ENCODE peak calls at places on chromosomes 13 and 19, in four cellular contexts. B, Z, Q and S are unnamed samples.

GRCh38 chr13:20073775-20074174 is 87.1 kb downstream of the GJA3 start:
- DNase-seq in B (no peak), Z (peak; percentile 19), Q (no peak), S (no peak)

GRCh38 chr13:88601949-88602348 is 930.8 kb downstream of the SLITRK5 start:
- DNase-seq in B (no peak), Z (no peak), Q (no peak), S (no peak)

GRCh38 chr19:15048128-15048527 is 1.2 kb upstream of the CASP14 start:
- DNase-seq in B (no peak), Z (no peak), Q (no peak), S (no peak)

GRCh38 chr19:53101518-53101917 is 1.7 kb downstream of the ZNF160 start:
- DNase-seq in B (no peak), Z (no peak), Q (no peak), S (peak; percentile 34)

GRCh38 chr19:42038675-42039074 is 31.3 kb downstream of the GRIK5 start:
- DNase-seq in B (no peak), Z (no peak), Q (no peak), S (no peak)

GRCh38 chr19:22530042-22530441 is 104.1 kb upstream of the ZNF492 start:
- DNase-seq in B (no peak), Z (no peak), Q (no peak), S (no peak)

GRCh38 chr19:41328157-41328817 is 18.3 kb downstream of the CCDC97 start:
- DNase-seq in B (no peak), Z (no peak), Q (no peak), S (no peak)

GRCh38 chr19:15260939-15261338 is 28.7 kb upstream of the EPHX3 start:
- DNase-seq in B (no peak), Z (no peak), Q (no peak), S (peak; percentile 65)

GRCh38 chr19:30102239-30102638 is 160.2 kb downstream of the URI1 start:
- DNase-seq in B (no peak), Z (no peak), Q (no peak), S (no peak)

GRCh38 chr13:74218291-74218690 is 84.1 kb upstream of the KLF12 start:
- DNase-seq in B (no peak), Z (no peak), Q (no peak), S (no peak)

GRCh38 chr19:56125806-56126590 is 4.9 kb upstream of the ZNF787 start:
- DNase-seq in B (no peak), Z (no peak), Q (no peak), S (no peak)

GRCh38 chr19:34482380-34483250 is 1.1 kb downstream of the WTIP start:
- DNase-seq in B (peak; percentile 72), Z (no peak), Q (no peak), S (peak; percentile 70)

GRCh38 chr19:28577666-28578065 is 635.3 kb downstream of the UQCRFS1 start:
- DNase-seq in B (no peak), Z (no peak), Q (no peak), S (no peak)

GRCh38 chr13:21025539-21025938 is 35.8 kb downstream of the LATS2 start:
- DNase-seq in B (no peak), Z (no peak), Q (no peak), S (no peak)

GRCh38 chr13:52744842-52745241 is 5.2 kb upstream of the CNMD start:
- DNase-seq in B (no peak), Z (no peak), Q (no peak), S (no peak)

GRCh38 chr19:46351241-46352041 is 4.6 kb downstream of the PPP5C start:
- DNase-seq in B (no peak), Z (no peak), Q (no peak), S (no peak)

GRCh38 chr19:55441692-55442321 is 1.3 kb downstream of the SHISA7 start:
- DNase-seq in B (peak; percentile 92), Z (no peak), Q (no peak), S (no peak)

GRCh38 chr13:51935326-51936171 is 73.8 kb downstream of the CCDC70 start:
- DNase-seq in B (peak; percentile 74), Z (no peak), Q (no peak), S (peak; percentile 49)

GRCh38 chr13:109408596-109409382 is 377.6 kb downstream of the IRS2 start:
- DNase-seq in B (no peak), Z (no peak), Q (no peak), S (no peak)

GRCh38 chr13:42110410-42111155 is 62.1 kb downstream of the DGKH start:
- DNase-seq in B (no peak), Z (peak; percentile 68), Q (peak; percentile 54), S (peak; percentile 55)

GRCh38 chr19:2035590-2035991 is 15.5 kb downstream of the MKNK2 start:
- DNase-seq in B (peak; percentile 61), Z (no peak), Q (no peak), S (no peak)

GRCh38 chr19:13866463-13867046 is 10.4 kb upstream of the NANOS3 start:
- DNase-seq in B (no peak), Z (no peak), Q (no peak), S (no peak)

GRCh38 chr19:16026131-16026530 is 50.2 kb upstream of the TPM4 start:
- DNase-seq in B (no peak), Z (no peak), Q (no peak), S (peak; percentile 7)

GRCh38 chr19:1663854-1664253 is 11.4 kb upstream of the TCF3 start:
- DNase-seq in B (no peak), Z (no peak), Q (no peak), S (no peak)

GRCh38 chr19:27929399-27929798 is 1283.6 kb downstream of the UQCRFS1 start:
- DNase-seq in B (no peak), Z (no peak), Q (no peak), S (no peak)

GRCh38 chr13:92196566-92197256 is 798.3 kb downstream of the GPC5 start:
- DNase-seq in B (no peak), Z (no peak), Q (no peak), S (peak; percentile 35)

GRCh38 chr13:102402292-102402691 is 444 bp upstream of the FGF14 start:
- DNase-seq in B (peak; percentile 62), Z (no peak), Q (no peak), S (peak; percentile 88)

GRCh38 chr13:25300861-25301346 is 521 bp upstream of the NUP58 start:
- DNase-seq in B (no peak), Z (no peak), Q (no peak), S (peak; percentile 66)
- TF ChIP-seq TCF12 in B (no peak), Z (no peak), Q (no peak), S (no peak)

GRCh38 chr19:7679017-7679720 is 1.5 kb upstream of the TRAPPC5 start:
- DNase-seq in B (no peak), Z (no peak), Q (peak; percentile 36), S (peak; percentile 57)
- TF ChIP-seq TCF12 in B (no peak), Z (no peak), Q (no peak), S (no peak)

DNA sequence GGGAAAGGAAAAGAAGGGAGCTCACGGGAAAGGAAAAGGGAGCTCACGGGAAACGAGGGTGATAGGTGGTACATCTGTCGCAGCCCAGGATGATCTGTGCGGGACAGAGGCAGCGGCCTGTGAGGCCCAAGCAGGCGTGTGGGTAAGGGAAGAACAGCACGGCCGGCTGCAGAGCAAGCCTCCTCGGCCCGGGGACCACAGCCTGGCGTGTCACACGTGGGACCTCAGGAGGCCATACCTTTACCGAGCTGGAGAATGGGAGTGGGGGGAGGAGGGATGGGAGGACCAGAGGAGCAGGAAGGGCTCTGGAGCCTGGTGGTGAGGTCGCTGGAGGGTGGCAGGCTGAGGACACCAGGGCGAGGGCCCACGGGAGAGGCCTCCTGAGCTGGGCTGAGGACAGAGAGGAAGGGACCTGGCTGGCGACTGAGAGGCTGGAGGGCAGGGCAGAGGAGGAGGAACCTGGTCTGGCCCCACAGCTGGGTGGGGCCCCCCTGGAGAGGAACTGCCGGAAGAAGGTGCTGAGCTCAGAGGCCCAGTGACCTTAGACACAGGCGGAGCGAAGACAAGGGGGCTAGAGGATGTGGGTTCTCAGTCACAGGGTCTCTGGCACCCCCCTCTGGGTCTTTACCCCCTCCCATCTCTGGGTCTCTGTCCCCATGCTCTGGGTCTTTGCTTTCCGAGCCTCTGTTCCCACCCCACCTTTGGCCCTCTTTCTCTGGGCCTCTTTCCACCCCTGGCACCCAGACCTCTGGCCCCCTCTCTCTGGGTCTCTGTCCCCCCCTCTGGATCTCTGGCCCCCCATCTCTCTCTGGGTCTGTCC is 2.9 kb upstream of the FTL start:
- DNase-seq in B (peak; percentile 62), Z (no peak), Q (peak; percentile 81), S (no peak)
- TF ChIP-seq TCF12 in B (no peak), Z (peak; percentile 56), Q (no peak), S (no peak)

GRCh38 chr19:51124216-51124615 is 490 bp upstream of the SIGLEC9 start:
- DNase-seq in B (no peak), Z (no peak), Q (no peak), S (no peak)
- TF ChIP-seq TCF12 in B (no peak), Z (no peak), Q (no peak), S (no peak)

DNA sequence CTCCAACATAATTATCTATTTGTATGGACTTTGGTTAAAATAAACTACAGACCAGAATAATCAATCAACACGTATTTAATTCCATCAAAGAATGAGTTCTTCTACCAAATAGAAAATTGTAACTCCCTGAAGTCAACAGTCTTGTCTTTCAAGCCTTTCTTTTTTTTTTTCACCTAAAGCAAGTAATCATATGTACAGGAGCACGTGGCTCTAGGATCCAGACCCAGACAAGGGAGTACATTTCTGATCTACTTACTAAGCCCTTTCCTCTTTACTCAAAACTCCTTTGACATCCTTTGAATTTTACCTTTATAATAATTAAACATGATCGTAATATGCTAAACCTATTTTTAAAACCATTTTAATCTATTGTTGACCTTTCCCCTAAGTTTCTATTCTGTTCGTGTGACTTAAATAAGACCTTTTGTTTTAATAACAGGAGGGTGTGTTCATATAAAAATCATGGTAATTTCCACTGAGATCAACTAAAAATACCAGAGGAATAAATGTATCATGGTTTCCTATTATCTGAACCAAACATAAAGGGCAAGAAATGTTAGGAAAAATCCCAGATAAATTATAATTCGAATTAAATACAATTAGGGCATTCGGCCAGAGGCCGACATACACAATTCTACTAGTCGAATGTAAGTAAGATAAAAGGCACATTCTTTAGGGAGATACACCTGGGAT is 1.7 kb downstream of the SLC7A1 start:
- DNase-seq in B (no peak), Z (no peak), Q (no peak), S (no peak)
- TF ChIP-seq TCF12 in B (no peak), Z (no peak), Q (no peak), S (no peak)

GRCh38 chr13:48186722-48187121 is 46.3 kb upstream of the ITM2B start:
- DNase-seq in B (no peak), Z (no peak), Q (no peak), S (no peak)

GRCh38 chr13:48192536-48192935 is 40.5 kb upstream of the ITM2B start:
- DNase-seq in B (no peak), Z (no peak), Q (no peak), S (no peak)

GRCh38 chr13:48188640-48189039 is 44.4 kb upstream of the ITM2B start:
- DNase-seq in B (no peak), Z (no peak), Q (no peak), S (no peak)

GRCh38 chr13:48188129-48188528 is 44.9 kb upstream of the ITM2B start:
- DNase-seq in B (no peak), Z (no peak), Q (no peak), S (no peak)

GRCh38 chr13:48189122-48189521 is 43.9 kb upstream of the ITM2B start:
- DNase-seq in B (no peak), Z (no peak), Q (no peak), S (no peak)
- TF ChIP-seq TCF12 in B (no peak), Z (no peak), Q (no peak), S (no peak)

GRCh38 chr19:58217069-58217481 is 11.6 kb upstream of the ZNF544 start:
- DNase-seq in B (no peak), Z (no peak), Q (no peak), S (no peak)

GRCh38 chr19:58213075-58213369 is 15.7 kb upstream of the ZNF544 start:
- DNase-seq in B (no peak), Z (no peak), Q (no peak), S (no peak)

GRCh38 chr19:58217607-58218391 is 10.9 kb upstream of the ZNF544 start:
- DNase-seq in B (no peak), Z (no peak), Q (no peak), S (no peak)

GRCh38 chr19:58218899-58219298 is 9.8 kb upstream of the ZNF544 start:
- DNase-seq in B (peak; percentile 60), Z (no peak), Q (peak; percentile 8), S (peak; percentile 41)
- TF ChIP-seq TCF12 in B (no peak), Z (no peak), Q (no peak), S (no peak)